ENCODE peak calls at places on chromosomes 11 and 22, in four cellular contexts. O is kidney epithelial cell, H is psoas muscle, V is AG10803. W is an unnamed sample.

GRCh38 chr11:73982595-73982989 is at the start of gene UCP2:
- DNase-seq in O (no peak), V (no peak), H (peak), W (peak)

GRCh38 chr11:68213135-68213515 is at the start of gene KMT5B:
- DNase-seq in O (no peak), H (peak), V (peak), W (peak)

GRCh38 chr22:23067023-23067650 is 3.2 kb upstream of the GNAZ start:
- DNase-seq in O (no peak), V (no peak), H (no peak), W (no peak)

GRCh38 chr11:107496011-107496410 is 38.4 kb upstream of the CWF19L2 start:
- DNase-seq in V (peak), O (peak), H (no peak), W (no peak)

GRCh38 chr11:29129850-29130249 is 887.0 kb downstream of the KCNA4 start:
- DNase-seq in V (peak), H (no peak), O (no peak), W (no peak)

GRCh38 chr22:27990879-27991278 is 71.8 kb upstream of the PITPNB start:
- DNase-seq in V (peak), H (peak), O (no peak), W (peak)

GRCh38 chr11:94823127-94823732 is 55.1 kb downstream of the AMOTL1 start:
- DNase-seq in V (no peak), O (no peak), H (no peak), W (no peak)

GRCh38 chr11:76690736-76691135 is 20.2 kb upstream of the LRRC32 start:
- DNase-seq in O (no peak), V (peak), H (no peak), W (no peak)

GRCh38 chr11:82775736-82776346 is 42.2 kb upstream of the FAM181B start:
- DNase-seq in V (peak), O (no peak), H (no peak), W (peak)

GRCh38 chr22:34798605-34799004 is 267.4 kb upstream of the ISX start:
- DNase-seq in O (no peak), H (no peak), V (peak), W (no peak)

GRCh38 chr11:43931717-43932039 is 10.8 kb upstream of the C11orf96 start:
- DNase-seq in O (no peak), V (no peak), H (no peak), W (no peak)

GRCh38 chr11:44464741-44465140 is 100.7 kb upstream of the CD82 start:
- DNase-seq in O (no peak), H (no peak), V (no peak), W (no peak)

GRCh38 chr22:38176170-38176741 is 5.4 kb downstream of the PLA2G6 start:
- DNase-seq in O (peak), H (peak), V (peak), W (no peak)

GRCh38 chr11:45807792-45808238 is 2.9 kb downstream of the SLC35C1 start:
- DNase-seq in H (no peak), V (no peak), O (no peak), W (no peak)

DNA sequence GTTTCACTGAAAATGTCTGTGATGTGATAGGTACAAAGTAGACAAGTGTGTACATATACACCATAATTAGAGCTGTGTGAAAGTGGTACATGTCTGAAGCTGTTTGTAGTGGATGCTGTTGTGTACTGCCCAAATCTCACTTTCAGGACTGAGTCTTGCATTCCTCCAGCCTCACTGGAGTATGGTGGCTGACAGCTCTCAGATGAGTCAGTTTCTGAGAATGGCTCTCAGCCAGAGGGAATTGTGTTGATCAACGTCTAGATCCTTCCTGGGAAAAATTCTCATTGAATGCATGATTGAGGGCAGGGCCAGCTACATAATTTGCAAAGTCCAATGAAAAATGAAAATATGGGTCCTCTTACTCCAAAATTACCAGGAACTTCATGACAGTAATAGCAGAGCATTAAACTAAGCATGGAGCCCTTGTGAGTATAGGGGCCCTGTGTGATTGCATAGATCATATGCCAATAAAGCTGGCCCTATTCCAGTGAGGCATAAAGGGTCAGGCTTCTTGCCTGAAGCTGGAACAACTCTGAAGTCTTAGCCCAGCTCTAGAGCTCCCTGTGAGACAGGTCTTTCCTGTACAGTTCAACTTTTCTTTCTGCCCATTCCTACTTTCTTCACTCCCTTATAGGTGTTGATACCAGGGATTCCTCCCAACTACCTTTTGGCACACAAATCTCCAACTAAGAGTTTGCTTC is 10.8 kb upstream of the CYP2R1 start:
- DNase-seq in O (no peak), H (no peak), V (peak), W (no peak)
- TF ChIP-seq CTCF in O (no peak), H (no peak), V (no peak), W (no peak)

DNA sequence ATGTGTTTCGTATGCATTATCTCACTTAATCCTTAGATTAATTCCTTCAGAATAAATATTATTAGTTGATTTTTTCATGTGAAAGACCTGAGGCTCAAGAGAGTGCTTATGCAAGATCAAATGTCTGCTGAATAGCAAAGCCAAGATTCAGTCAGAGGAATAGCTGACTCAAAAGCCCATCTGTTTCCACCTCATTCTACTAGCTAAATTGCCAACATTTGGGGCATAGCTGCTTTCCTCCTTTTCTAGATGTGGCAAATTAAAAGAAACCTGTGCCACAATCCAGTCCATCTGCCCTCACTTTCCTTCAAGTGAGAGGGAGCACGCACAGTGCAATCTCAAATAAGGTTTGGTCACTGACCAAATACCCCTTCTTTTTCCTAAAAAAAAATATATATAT is 121.1 kb downstream of the PAX6 start:
- DNase-seq in H (no peak), O (no peak), V (peak), W (no peak)
- TF ChIP-seq CTCF in H (no peak), O (no peak), V (no peak), W (no peak)

GRCh38 chr11:47257518-47258316 is at the start of gene NR1H3:
- DNase-seq in H (peak), O (no peak), V (peak), W (peak)
- TF ChIP-seq CTCF in H (peak), O (peak), V (peak), W (peak)

DNA sequence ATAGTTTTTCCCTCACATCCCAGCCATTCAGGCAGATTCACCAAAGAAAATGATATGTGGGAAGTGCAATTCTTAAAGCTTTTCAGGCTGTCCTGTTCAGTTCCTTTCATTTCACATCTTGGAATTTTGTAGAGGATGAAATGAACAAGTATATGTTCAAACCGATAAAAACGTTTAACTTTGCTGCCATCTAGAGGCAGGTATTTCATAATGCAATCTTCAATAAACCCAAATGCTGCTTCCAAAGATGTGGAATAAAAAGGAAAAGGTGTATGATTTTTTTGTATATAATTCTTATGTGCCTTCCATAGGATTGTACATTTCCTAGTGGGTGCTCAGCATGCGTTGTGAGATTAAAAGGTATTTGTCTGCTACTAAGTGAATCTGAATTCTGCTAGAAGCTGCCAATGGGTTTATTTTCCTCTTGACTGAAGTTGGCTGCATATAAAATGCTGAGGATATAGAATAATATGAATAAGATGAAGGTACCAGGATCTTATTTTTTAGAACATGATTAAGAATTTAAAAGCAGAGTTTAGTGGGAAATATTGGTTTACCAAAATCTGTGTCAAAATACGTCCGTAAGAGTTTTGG is 199.3 kb downstream of the PGR start:
- DNase-seq in H (no peak), O (no peak), V (peak), W (peak)
- TF ChIP-seq CTCF in H (peak), O (peak), V (peak), W (peak)

DNA sequence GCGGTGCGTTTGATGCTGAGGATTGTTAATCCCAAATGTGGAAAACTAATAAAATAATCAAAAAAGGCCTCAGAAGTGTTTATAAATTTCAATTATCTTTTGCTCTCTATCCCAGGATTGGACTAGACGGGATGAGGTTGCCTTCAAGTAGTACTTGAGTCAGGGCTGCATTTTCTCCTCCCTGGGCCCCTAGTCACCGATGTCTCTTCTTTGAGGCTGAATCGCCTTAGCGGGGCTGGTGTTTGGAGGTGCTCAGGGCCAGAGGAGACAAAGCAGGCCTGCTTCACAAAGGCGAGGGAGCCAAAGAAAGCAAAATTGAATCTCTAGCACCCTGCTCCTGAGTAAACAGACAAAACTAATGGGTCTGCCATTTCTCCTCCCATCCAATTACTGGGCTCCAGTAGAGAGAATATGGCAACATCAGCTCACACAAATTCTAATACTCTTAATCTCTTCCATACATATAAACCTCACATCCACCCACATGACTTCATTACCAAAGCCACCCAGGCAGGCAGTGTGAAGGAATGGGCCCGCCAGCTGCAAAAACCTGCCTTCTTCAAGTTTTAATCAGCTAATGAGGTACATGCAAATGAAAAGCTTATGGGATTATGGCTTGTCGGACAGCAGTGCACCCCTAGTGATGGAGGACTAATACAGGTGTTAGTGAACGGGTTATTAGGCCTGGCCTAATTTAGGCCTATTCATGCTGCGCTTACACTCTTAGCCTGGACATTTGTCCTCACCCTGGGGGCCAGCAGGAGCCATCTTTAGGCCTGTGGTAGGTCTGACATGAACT is 52.7 kb upstream of the HTATIP2 start:
- DNase-seq in V (no peak), H (no peak), O (no peak), W (no peak)
- TF ChIP-seq CTCF in V (no peak), H (no peak), O (no peak), W (no peak)

DNA sequence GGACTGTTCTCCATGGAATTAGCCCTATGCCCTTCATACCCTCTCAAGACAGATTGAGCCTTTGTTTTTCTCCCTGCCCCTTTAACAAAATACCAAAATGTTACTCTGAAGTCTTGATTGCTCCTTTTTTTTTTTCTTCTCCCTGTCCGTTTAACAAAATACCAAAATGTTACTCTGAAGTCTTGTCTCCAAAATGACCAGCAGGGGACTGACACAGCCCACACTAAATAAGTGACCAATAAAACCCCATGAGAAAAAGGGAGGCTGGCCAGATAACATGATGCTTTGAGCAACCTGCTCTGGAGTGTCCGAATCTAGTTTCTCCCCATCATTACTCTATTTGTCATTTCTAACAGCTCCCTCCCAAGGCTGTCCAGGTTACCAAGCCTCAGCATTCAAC is 42.6 kb upstream of the SLC1A2 start:
- DNase-seq in O (no peak), H (no peak), V (no peak), W (no peak)
- TF ChIP-seq CTCF in O (no peak), H (no peak), V (no peak), W (no peak)

W was measured in nephron progenitor cell.